ENCODE peak calls at places on chromosomes 11 and 22, in eight cellular contexts. W is CD4-positive, alpha-beta T cell; A is progenitor cell of endocrine pancreas; C is kidney epithelial cell; M is GM13976; J is epithelial cell of proximal tubule; F is A549; L is epithelial cell of esophagus. U is an unnamed sample.

GRCh38 chr11:27293500-27294417 is 69.3 kb downstream of the CCDC34 start:
- DNase-seq in J (no peak), L (peak; percentile 89), C (no peak), F (no peak), W (no peak), A (no peak), M (no peak), U (no peak)

GRCh38 chr11:42526366-42526765 is 785.4 kb upstream of the API5 start:
- DNase-seq in C (no peak), J (no peak), W (no peak), L (no peak), F (no peak), A (no peak), M (no peak), U (no peak)

GRCh38 chr11:134529212-134530096 is 117.4 kb upstream of the B3GAT1 start:
- DNase-seq in F (no peak), A (no peak), C (no peak), J (no peak), M (no peak), W (no peak), L (no peak), U (no peak)

GRCh38 chr22:37932401-37932800 is 21.0 kb downstream of the C22orf23 start:
- DNase-seq in J (no peak), W (no peak), A (no peak), M (no peak), C (no peak), F (no peak), L (no peak), U (no peak)

GRCh38 chr11:111765320-111765983 is 737 bp downstream of the PPP2R1B start:
- DNase-seq in F (no peak), C (no peak), L (peak; percentile 19), A (no peak), M (no peak), W (no peak), J (no peak), U (no peak)

GRCh38 chr11:127114035-127114434 is 113.5 kb upstream of the KIRREL3 start:
- DNase-seq in A (no peak), W (no peak), M (no peak), F (no peak), C (no peak), J (no peak), L (peak; percentile 8), U (no peak)

GRCh38 chr11:127362754-127363153 is 362.2 kb upstream of the KIRREL3 start:
- DNase-seq in W (no peak), C (no peak), L (no peak), M (no peak), A (no peak), F (no peak), J (no peak), U (no peak)

GRCh38 chr22:40557972-40558371 is 78.5 kb downstream of the MRTFA start:
- DNase-seq in A (no peak), C (no peak), L (no peak), M (no peak), F (no peak), J (no peak), W (no peak), U (no peak)

GRCh38 chr11:34158661-34159060 is 53.2 kb downstream of the NAT10 start:
- DNase-seq in L (no peak), J (no peak), M (no peak), C (no peak), A (no peak), F (no peak), W (no peak), U (no peak)

GRCh38 chr11:116331381-116331780 is 441.4 kb downstream of the BUD13 start:
- DNase-seq in J (no peak), C (no peak), F (no peak), L (no peak), W (no peak), M (no peak), A (no peak), U (no peak)

GRCh38 chr11:120815260-120816100 is 208.4 kb upstream of the TBCEL start:
- DNase-seq in C (no peak), W (no peak), L (no peak), J (no peak), M (no peak), F (no peak), A (no peak), U (no peak)

GRCh38 chr11:84890706-84891105 is 736.4 kb downstream of the DLG2 start:
- DNase-seq in J (no peak), A (no peak), M (no peak), W (no peak), C (no peak), F (no peak), L (no peak), U (no peak)

GRCh38 chr11:119671561-119672015 is 57.4 kb downstream of the NECTIN1 start:
- DNase-seq in C (no peak), W (no peak), L (peak; percentile 56), M (no peak), A (no peak), J (no peak), F (no peak), U (no peak)

GRCh38 chr11:128469220-128469619 is 118.1 kb downstream of the ETS1 start:
- DNase-seq in F (no peak), J (no peak), C (no peak), M (peak; percentile 43), W (no peak), A (no peak), L (no peak), U (peak; percentile 65)

GRCh38 chr11:472816-473215 is 22.7 kb downstream of the PTDSS2 start:
- DNase-seq in J (no peak), M (no peak), A (no peak), W (no peak), F (no peak), C (no peak), L (no peak), U (no peak)

GRCh38 chr22:25780673-25781072 is 38.7 kb downstream of the MYO18B start:
- DNase-seq in L (no peak), C (no peak), J (no peak), M (no peak), A (no peak), W (no peak), F (no peak), U (no peak)
- TF ChIP-seq CTCF in L (no peak), C (no peak), J (no peak), M (no peak), A (no peak), W (no peak), F (no peak), U (no peak)

GRCh38 chr22:46052801-46053562 is 76.0 kb upstream of the WNT7B start:
- DNase-seq in F (no peak), W (no peak), A (no peak), C (no peak), J (no peak), M (no peak), L (peak; percentile 66), U (no peak)
- TF ChIP-seq CTCF in F (no peak), W (no peak), A (no peak), C (no peak), J (no peak), M (no peak), L (no peak), U (no peak)

GRCh38 chr11:44279483-44279882 is 30.5 kb downstream of the ALX4 start:
- DNase-seq in J (no peak), F (no peak), W (no peak), L (no peak), A (no peak), C (no peak), M (no peak), U (no peak)
- TF ChIP-seq CTCF in J (no peak), F (no peak), W (no peak), L (no peak), A (no peak), C (no peak), M (no peak), U (no peak)

GRCh38 chr11:47997063-47998053 is 17.0 kb downstream of the PTPRJ start:
- DNase-seq in J (no peak), W (no peak), F (no peak), M (no peak), A (no peak), L (no peak), C (no peak), U (no peak)
- TF ChIP-seq CTCF in J (no peak), W (no peak), F (no peak), M (no peak), A (no peak), L (no peak), C (no peak), U (no peak)

DNA sequence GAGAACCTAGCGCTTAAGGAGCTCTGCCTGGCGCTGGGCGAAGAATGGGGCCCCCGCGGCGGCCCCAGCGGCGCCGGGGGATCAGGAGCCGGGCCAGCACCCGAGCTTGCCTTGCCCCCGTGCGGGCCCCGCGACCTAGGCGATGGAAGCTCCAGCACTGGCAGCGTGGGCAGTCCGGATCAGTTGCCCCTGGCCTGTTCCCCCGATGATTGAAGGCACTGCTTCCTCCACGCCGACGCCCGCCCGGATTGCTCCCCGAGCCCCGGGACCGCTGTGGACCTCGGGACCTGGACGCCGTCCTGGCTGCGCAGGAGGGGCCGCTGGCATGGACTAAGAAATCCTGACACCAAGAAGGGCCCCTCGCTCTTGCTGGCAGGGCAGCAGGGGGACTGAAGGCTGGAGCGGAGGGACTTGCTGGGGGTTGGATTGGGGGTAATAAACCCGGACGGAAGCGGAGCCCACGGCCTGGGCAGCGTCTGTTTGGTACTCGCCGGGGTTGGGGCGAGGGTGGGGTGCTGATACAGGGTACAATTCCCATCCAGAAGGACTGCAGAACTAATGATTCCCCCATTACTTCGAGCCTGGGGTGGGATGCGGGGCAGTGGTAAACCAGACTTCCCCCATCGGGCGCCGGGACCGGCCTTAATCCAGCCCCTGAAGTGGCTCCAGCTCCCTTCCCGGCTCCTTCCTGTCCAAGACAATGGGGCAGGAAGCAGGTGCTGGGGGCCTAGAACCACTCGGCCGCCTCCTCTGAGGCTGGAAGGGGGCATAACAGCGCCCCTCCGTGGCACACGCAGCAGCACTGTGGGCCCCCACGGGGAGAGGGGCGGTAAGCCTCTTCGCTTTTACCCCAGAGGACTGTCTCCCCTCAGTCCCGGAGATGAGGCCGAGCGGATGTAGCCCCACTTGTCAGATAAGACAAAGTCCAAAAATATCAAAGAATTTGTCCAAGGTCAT is 985 bp downstream of the CCDC85B start:
- DNase-seq in F (peak; percentile 52), A (no peak), M (no peak), J (no peak), C (no peak), W (no peak), L (no peak), U (no peak)
- TF ChIP-seq CTCF in F (peak; percentile 33), A (no peak), M (peak; percentile 73), J (no peak), C (peak; percentile 23), W (peak; percentile 8), L (peak; percentile 8), U (peak; percentile 73)

DNA sequence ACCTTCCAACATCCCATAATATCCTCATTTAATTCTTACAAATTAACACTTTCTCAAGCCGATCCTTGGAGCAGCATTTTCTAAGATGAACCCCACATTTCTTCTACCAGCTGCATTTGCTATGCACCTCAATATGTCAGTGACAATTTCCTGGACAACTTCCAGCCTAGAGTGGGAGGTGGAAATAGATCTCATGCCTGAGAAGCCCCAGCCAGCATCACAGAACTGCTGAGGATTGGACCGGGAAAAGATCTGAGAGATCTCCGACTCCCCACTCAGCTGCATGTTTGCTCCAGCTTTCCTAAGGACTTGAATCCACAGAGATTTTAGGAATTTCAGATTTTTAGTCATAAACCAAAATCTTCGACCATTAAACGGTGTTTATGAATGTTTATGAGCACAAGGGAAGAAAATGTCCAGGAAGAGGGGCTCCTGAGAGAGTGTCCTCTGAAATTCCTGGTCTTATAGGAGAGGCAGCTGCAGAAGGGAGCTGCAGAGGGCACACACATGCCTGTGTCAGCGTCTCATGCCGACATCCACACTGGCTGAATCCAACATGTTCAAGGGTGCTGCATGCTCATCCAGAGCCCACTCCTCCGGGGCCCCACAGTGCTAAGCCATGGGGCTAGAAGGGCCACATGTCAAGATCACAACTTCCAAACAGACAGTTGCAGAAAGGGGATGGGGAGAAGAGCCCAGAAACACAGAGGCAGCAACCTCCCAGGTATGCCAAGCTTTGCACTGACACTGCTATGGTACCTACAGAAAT is 68.6 kb downstream of the MICAL3 start:
- DNase-seq in L (no peak), A (no peak), J (no peak), C (no peak), W (no peak), F (no peak), M (no peak), U (no peak)
- TF ChIP-seq CTCF in L (no peak), A (no peak), J (no peak), C (no peak), W (no peak), F (no peak), M (no peak), U (no peak)